ENCODE peak calls at places on chromosomes 6 and 20, in nine cellular contexts. J, R, P, W, S, N, G, H and E are unnamed samples.

GRCh38 chr6:140052757-140053729 is 678.6 kb upstream of the CITED2 start:
- DNase-seq in S (no peak), G (no peak), J (peak; percentile 17), P (peak; percentile 61), W (peak; percentile 23), N (no peak), H (no peak), R (no peak), E (no peak)

GRCh38 chr6:158758464-158758863 is 60.7 kb downstream of the EZR start:
- DNase-seq in S (peak; percentile 67), R (no peak), J (no peak), P (no peak), W (no peak), N (no peak), H (no peak), G (no peak), E (no peak)

GRCh38 chr20:13877789-13878188 is 93.0 kb downstream of the NDUFAF5 start:
- DNase-seq in W (no peak), J (no peak), H (no peak), P (no peak), S (peak; percentile 22), R (no peak), G (no peak), N (no peak), E (no peak)

GRCh38 chr20:44287272-44288097 is 23.5 kb downstream of the FITM2 start:
- DNase-seq in R (no peak), N (no peak), J (no peak), S (no peak), G (no peak), P (no peak), W (no peak), H (no peak), E (no peak)

GRCh38 chr6:35506536-35506935 is 6.2 kb downstream of the TULP1 start:
- DNase-seq in G (no peak), S (no peak), J (no peak), H (no peak), P (no peak), W (no peak), R (no peak), N (no peak), E (no peak)

GRCh38 chr20:39081255-39081654 is 119.1 kb downstream of the DHX35 start:
- DNase-seq in W (peak; percentile 86), G (peak; percentile 84), S (peak; percentile 1), N (peak; percentile 92), J (peak; percentile 72), R (peak; percentile 78), H (peak; percentile 92), P (peak; percentile 61), E (peak; percentile 70)

GRCh38 chr6:154298297-154298696 is 58.3 kb downstream of the IPCEF1 start:
- DNase-seq in N (no peak), W (no peak), J (no peak), P (peak; percentile 44), G (no peak), S (peak; percentile 8), R (peak; percentile 76), H (no peak), E (no peak)

GRCh38 chr6:33689148-33689494 is 22.4 kb downstream of the UQCC2 start:
- DNase-seq in W (no peak), S (no peak), G (no peak), P (no peak), H (no peak), J (no peak), N (no peak), R (no peak), E (no peak)

GRCh38 chr20:33851842-33852466 is 40.8 kb downstream of the CHMP4B start:
- DNase-seq in G (no peak), P (no peak), N (no peak), H (no peak), J (no peak), S (no peak), R (no peak), W (no peak), E (no peak)

GRCh38 chr20:35788796-35789195 is 17.0 kb downstream of the PHF20 start:
- DNase-seq in S (peak; percentile 34), W (no peak), N (no peak), J (no peak), R (no peak), G (no peak), H (no peak), P (no peak), E (no peak)

GRCh38 chr6:53658992-53659391 is 6.6 kb downstream of the KLHL31 start:
- DNase-seq in W (no peak), P (no peak), G (no peak), H (no peak), N (no peak), R (no peak), S (no peak), J (no peak), E (no peak)